ENCODE peak calls at places on chromosomes 1 and 21, in nine cellular contexts. K, E, S, G, J, W, D, O and I are unnamed samples.

GRCh38 chr1:230140221-230141001 is 73.4 kb downstream of the GALNT2 start:
- DNase-seq in E (peak; percentile 91), J (no peak), S (peak; percentile 61), D (no peak), W (no peak), O (peak; percentile 67), G (peak; percentile 76), K (no peak), I (peak; percentile 93)

GRCh38 chr1:115170972-115171392 is 81.7 kb upstream of the TSPAN2 start:
- DNase-seq in O (no peak), D (no peak), K (no peak), G (no peak), E (no peak), S (no peak), W (no peak), J (no peak), I (no peak)

GRCh38 chr1:161193561-161194235 is 5.2 kb downstream of the ADAMTS4 start:
- DNase-seq in J (peak; percentile 57), O (no peak), K (no peak), G (peak; percentile 88), W (no peak), S (peak; percentile 81), D (no peak), E (no peak), I (peak; percentile 89)

GRCh38 chr1:232726048-232726779 is 79.0 kb upstream of the MAP10 start:
- DNase-seq in W (no peak), G (no peak), J (no peak), D (no peak), K (no peak), E (no peak), O (no peak), S (no peak), I (no peak)

GRCh38 chr1:217078010-217078704 is 354.9 kb upstream of the ESRRG start:
- DNase-seq in D (no peak), K (no peak), O (no peak), J (peak; percentile 46), E (peak; percentile 41), S (no peak), G (no peak), W (peak; percentile 45), I (no peak)

GRCh38 chr1:31991202-31991601 is 22.5 kb upstream of the KHDRBS1 start:
- DNase-seq in E (no peak), W (no peak), K (no peak), G (no peak), S (no peak), D (no peak), J (no peak), O (no peak), I (no peak)

GRCh38 chr1:207863893-207864535 is 46.9 kb downstream of the CD34 start:
- DNase-seq in W (no peak), D (no peak), O (peak; percentile 39), G (peak; percentile 58), S (no peak), K (peak; percentile 45), J (no peak), E (no peak), I (no peak)

GRCh38 chr1:225658041-225658440 is 5.1 kb upstream of the ENAH start:
- DNase-seq in E (no peak), D (no peak), J (no peak), G (no peak), K (no peak), O (no peak), S (no peak), W (no peak), I (peak; percentile 32)

GRCh38 chr1:211791979-211792378 is 38.6 kb downstream of the LPGAT1 start:
- DNase-seq in E (no peak), J (no peak), D (no peak), W (no peak), G (no peak), O (no peak), S (no peak), K (no peak), I (no peak)

GRCh38 chr1:59670662-59671061 is 144.1 kb upstream of the HOOK1 start:
- DNase-seq in G (no peak), O (no peak), D (no peak), E (no peak), J (no peak), W (no peak), K (no peak), S (no peak), I (no peak)

GRCh38 chr1:186983327-186983726 is 154.6 kb downstream of the PLA2G4A start:
- DNase-seq in W (no peak), G (peak; percentile 74), O (peak; percentile 18), E (peak; percentile 92), S (no peak), J (no peak), K (no peak), D (no peak), I (no peak)

GRCh38 chr21:29114765-29115164 is 15.7 kb upstream of the MAP3K7CL start:
- DNase-seq in D (peak; percentile 53), O (no peak), J (no peak), S (no peak), W (no peak), G (no peak), E (peak; percentile 87), K (no peak), I (peak; percentile 39)

GRCh38 chr1:22588899-22589422 is 25.7 kb downstream of the EPHA8 start:
- DNase-seq in D (no peak), K (no peak), G (no peak), W (no peak), S (no peak), J (no peak), E (no peak), O (no peak), I (peak; percentile 47)
- H3K27me3 ChIP-seq in D (no peaks in the 10 kb centered on the region), K (no peaks in the 10 kb centered on the region), G (peaks cover 5% of the 10 kb centered on the region), W (no peaks in the 10 kb centered on the region), S (no peaks in the 10 kb centered on the region), J (no peaks in the 10 kb centered on the region), E (peaks cover 81% of the 10 kb centered on the region), O (peaks cover 47% of the 10 kb centered on the region), I (peaks cover 20% of the 10 kb centered on the region)

DNA sequence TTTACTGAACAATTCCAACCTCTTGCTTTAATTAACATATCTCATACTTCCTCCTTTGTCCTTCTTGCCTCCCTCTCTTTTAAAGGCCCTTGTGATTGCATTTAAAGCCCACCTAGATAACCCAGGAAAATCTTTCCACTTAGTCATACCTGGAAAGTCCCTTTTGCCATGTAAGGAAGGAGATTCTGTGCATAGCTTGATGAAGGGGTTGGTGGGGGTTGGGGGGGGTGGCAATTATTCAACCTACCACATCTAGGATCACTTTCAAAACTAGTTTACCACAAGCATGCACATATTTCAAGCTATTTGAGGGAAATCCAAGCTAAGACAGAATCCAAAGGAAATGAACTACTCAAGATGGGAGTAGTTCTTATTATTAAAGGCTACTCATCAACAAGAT is 249.1 kb upstream of the PTBP2 start:
- DNase-seq in E (peak; percentile 16), O (no peak), W (no peak), G (no peak), J (no peak), K (no peak), D (no peak), S (no peak), I (no peak)
- H3K27me3 ChIP-seq in E (no peaks in the 10 kb centered on the region), O (no peaks in the 10 kb centered on the region), W (no peaks in the 10 kb centered on the region), G (no peaks in the 10 kb centered on the region), J (no peaks in the 10 kb centered on the region), K (no peaks in the 10 kb centered on the region), D (no peaks in the 10 kb centered on the region), S (no peaks in the 10 kb centered on the region), I (no peaks in the 10 kb centered on the region)

DNA sequence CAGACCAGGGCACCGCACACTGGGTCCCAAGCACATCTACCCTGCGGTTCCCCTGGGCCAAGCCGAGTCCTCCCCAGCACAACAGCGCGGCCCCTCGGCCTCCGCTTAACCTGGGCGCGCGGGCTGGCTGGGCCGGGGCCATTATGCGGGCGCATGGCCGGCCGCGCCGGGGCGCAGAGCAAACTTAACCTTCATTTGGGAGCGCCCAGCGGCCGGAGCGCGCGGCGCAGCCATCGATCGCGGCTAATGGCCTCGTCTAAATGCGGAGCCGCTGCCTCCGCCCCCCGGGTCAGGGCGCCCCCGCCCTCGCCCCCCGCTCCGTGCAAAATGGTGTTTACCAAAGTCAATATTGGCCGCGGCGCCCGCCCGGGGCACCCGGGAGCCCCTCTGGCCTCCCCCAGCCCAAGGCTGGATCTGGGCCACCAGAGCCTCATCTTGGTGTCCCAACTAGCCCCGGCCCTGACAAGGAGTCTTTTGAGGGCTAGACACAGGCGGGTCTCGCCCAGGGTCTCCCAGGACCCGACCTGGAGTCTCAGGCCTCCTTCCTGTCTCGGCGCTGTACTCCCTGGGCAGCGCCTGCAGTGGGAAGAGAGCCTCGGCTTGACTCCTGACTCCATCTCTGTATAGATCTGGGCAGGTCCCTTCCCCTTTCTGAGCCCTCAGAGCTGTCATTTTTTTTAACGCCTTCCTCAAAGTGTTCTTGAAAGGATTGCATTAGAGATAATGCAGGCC is 272.0 kb downstream of the TRABD2B start:
- DNase-seq in D (no peak), J (no peak), W (peak; percentile 21), G (no peak), E (no peak), O (no peak), K (no peak), S (peak; percentile 82), I (no peak)
- H3K27me3 ChIP-seq in D (no peaks in the 10 kb centered on the region), J (peaks cover 16% of the 10 kb centered on the region), W (peaks cover 3% of the 10 kb centered on the region), G (peaks cover 26% of the 10 kb centered on the region), E (peaks cover 79% of the 10 kb centered on the region), O (peaks cover 15% of the 10 kb centered on the region), K (peaks cover 53% of the 10 kb centered on the region), S (no peaks in the 10 kb centered on the region), I (peaks cover 34% of the 10 kb centered on the region)

GRCh38 chr21:36728371-36729111 is 29.6 kb downstream of the SIM2 start:
- DNase-seq in K (no peak), O (no peak), D (peak; percentile 13), E (no peak), G (no peak), J (peak; percentile 23), W (no peak), S (peak; percentile 40), I (no peak)

GRCh38 chr21:36723371-36723881 is 24.5 kb downstream of the SIM2 start:
- DNase-seq in E (no peak), D (peak; percentile 15), W (no peak), G (no peak), J (peak; percentile 22), S (peak; percentile 57), K (no peak), O (no peak), I (peak; percentile 63)

GRCh38 chr21:36727886-36728285 is 29.0 kb downstream of the SIM2 start:
- DNase-seq in S (peak; percentile 13), J (peak; percentile 21), K (no peak), E (no peak), D (peak; percentile 14), W (no peak), G (no peak), O (no peak), I (no peak)

GRCh38 chr21:36722370-36723368 is 23.8 kb downstream of the SIM2 start:
- DNase-seq in K (no peak), S (peak; percentile 22), G (no peak), D (peak; percentile 18), W (no peak), O (no peak), J (peak; percentile 20), E (no peak), I (peak; percentile 64)

DNA sequence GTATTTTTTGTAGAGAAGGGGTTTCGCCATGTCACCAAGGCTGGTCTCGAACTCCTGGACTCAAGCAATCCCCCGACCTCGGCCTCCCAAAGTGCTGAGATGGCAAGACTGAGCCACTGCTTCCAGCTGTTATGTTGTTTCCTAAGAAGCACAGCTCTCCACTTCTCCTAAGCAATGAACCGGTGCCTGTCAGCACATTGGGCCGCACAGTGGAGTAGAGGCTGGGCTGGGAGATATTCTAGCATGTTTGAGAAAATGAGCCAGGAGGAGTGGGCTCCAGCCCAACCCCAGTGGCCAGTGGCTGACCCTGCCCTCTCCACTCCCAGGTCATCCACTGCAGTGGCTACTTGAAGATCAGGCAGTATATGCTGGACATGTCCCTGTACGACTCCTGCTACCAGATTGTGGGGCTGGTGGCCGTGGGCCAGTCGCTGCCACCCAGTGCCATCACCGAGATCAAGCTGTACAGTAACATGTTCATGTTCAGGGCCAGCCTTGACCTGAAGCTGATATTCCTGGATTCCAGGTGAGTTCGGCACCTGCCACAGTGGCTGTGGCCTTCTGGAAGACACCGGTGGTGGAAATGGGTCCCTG is 27.0 kb downstream of the SIM2 start:
- DNase-seq in O (peak; percentile 1), K (no peak), J (peak; percentile 19), S (no peak), W (no peak), G (no peak), E (no peak), D (peak; percentile 11), I (no peak)
- H3K27me3 ChIP-seq in O (peaks cover 31% of the 10 kb centered on the region), K (no peaks in the 10 kb centered on the region), J (no peaks in the 10 kb centered on the region), S (no peaks in the 10 kb centered on the region), W (no peaks in the 10 kb centered on the region), G (no peaks in the 10 kb centered on the region), E (peaks cover 47% of the 10 kb centered on the region), D (no peaks in the 10 kb centered on the region), I (peaks cover 3% of the 10 kb centered on the region)